ENCODE peak calls at places on chromosomes 6 and 20, in six cellular contexts. One of them, this sample, is unnamed.

GRCh38 chr6:75525682-75526081 is 32.1 kb upstream of the FILIP1 start:
- DNase-seq in substantia nigra: no peak
- DNase-seq in dorsolateral prefrontal cortex: no peak
- DNase-seq in WERI-Rb-1: no peak
- DNase-seq in Peyer's patch: no peak
- DNase-seq in aorta: no peak
- DNase-seq in this sample: no peak

GRCh38 chr6:55758156-55758942 is 117.0 kb downstream of the BMP5 start:
- DNase-seq in dorsolateral prefrontal cortex: no peak
- DNase-seq in WERI-Rb-1: no peak
- DNase-seq in aorta: no peak
- DNase-seq in substantia nigra: no peak
- DNase-seq in Peyer's patch: no peak
- DNase-seq in this sample: peak

GRCh38 chr6:102381203-102381602 is 987.7 kb downstream of the GRIK2 start:
- DNase-seq in substantia nigra: no peak
- DNase-seq in Peyer's patch: no peak
- DNase-seq in WERI-Rb-1: no peak
- DNase-seq in dorsolateral prefrontal cortex: no peak
- DNase-seq in aorta: no peak
- DNase-seq in this sample: no peak

GRCh38 chr20:33832113-33832853 is 21.1 kb downstream of the CHMP4B start:
- DNase-seq in substantia nigra: peak
- DNase-seq in aorta: no peak
- DNase-seq in Peyer's patch: peak
- DNase-seq in WERI-Rb-1: no peak
- DNase-seq in dorsolateral prefrontal cortex: no peak
- DNase-seq in this sample: no peak

GRCh38 chr6:54697423-54697822 is 149.1 kb upstream of the FAM83B start:
- DNase-seq in substantia nigra: no peak
- DNase-seq in WERI-Rb-1: no peak
- DNase-seq in aorta: no peak
- DNase-seq in Peyer's patch: no peak
- DNase-seq in dorsolateral prefrontal cortex: no peak
- DNase-seq in this sample: no peak

GRCh38 chr20:34604980-34605788 is 46.7 kb downstream of the MAP1LC3A start:
- DNase-seq in substantia nigra: no peak
- DNase-seq in Peyer's patch: no peak
- DNase-seq in aorta: no peak
- DNase-seq in WERI-Rb-1: no peak
- DNase-seq in dorsolateral prefrontal cortex: no peak
- DNase-seq in this sample: no peak

GRCh38 chr6:146985111-146985510 is 219.1 kb upstream of the STXBP5 start:
- DNase-seq in dorsolateral prefrontal cortex: no peak
- DNase-seq in aorta: no peak
- DNase-seq in substantia nigra: no peak
- DNase-seq in Peyer's patch: no peak
- DNase-seq in WERI-Rb-1: no peak
- DNase-seq in this sample: no peak

GRCh38 chr6:76682842-76683241 is 610.4 kb upstream of the IMPG1 start:
- DNase-seq in Peyer's patch: no peak
- DNase-seq in dorsolateral prefrontal cortex: no peak
- DNase-seq in aorta: no peak
- DNase-seq in WERI-Rb-1: no peak
- DNase-seq in substantia nigra: no peak
- DNase-seq in this sample: no peak

GRCh38 chr6:2097464-2097863 is 147.9 kb downstream of the GMDS start:
- DNase-seq in Peyer's patch: no peak
- DNase-seq in dorsolateral prefrontal cortex: no peak
- DNase-seq in substantia nigra: no peak
- DNase-seq in WERI-Rb-1: no peak
- DNase-seq in aorta: no peak
- DNase-seq in this sample: no peak

GRCh38 chr6:130503146-130503545 is 137.3 kb downstream of the TMEM200A start:
- DNase-seq in Peyer's patch: no peak
- DNase-seq in aorta: no peak
- DNase-seq in dorsolateral prefrontal cortex: no peak
- DNase-seq in WERI-Rb-1: no peak
- DNase-seq in substantia nigra: no peak
- DNase-seq in this sample: no peak

GRCh38 chr6:149480502-149481280 is 4.1 kb downstream of the ZC3H12D start:
- DNase-seq in aorta: no peak
- DNase-seq in WERI-Rb-1: no peak
- DNase-seq in dorsolateral prefrontal cortex: no peak
- DNase-seq in Peyer's patch: peak
- DNase-seq in substantia nigra: no peak
- DNase-seq in this sample: no peak

GRCh38 chr20:58892932-58893224 is 40.4 kb downstream of the GNAS start:
- DNase-seq in WERI-Rb-1: no peak
- DNase-seq in aorta: no peak
- DNase-seq in Peyer's patch: no peak
- DNase-seq in substantia nigra: no peak
- DNase-seq in dorsolateral prefrontal cortex: no peak
- DNase-seq in this sample: no peak

GRCh38 chr6:17986656-17987575 is 519 bp downstream of the KIF13A start:
- DNase-seq in Peyer's patch: peak
- DNase-seq in substantia nigra: peak
- DNase-seq in aorta: peak
- DNase-seq in WERI-Rb-1: peak
- DNase-seq in dorsolateral prefrontal cortex: peak
- DNase-seq in this sample: peak

GRCh38 chr6:96499781-96500180 is 21.8 kb upstream of the UFL1 start:
- DNase-seq in dorsolateral prefrontal cortex: no peak
- DNase-seq in WERI-Rb-1: no peak
- DNase-seq in aorta: peak
- DNase-seq in substantia nigra: no peak
- DNase-seq in Peyer's patch: no peak
- DNase-seq in this sample: no peak

GRCh38 chr6:107248147-107248546 is 132.8 kb upstream of the BEND3 start:
- DNase-seq in dorsolateral prefrontal cortex: no peak
- DNase-seq in aorta: no peak
- DNase-seq in Peyer's patch: no peak
- DNase-seq in substantia nigra: no peak
- DNase-seq in WERI-Rb-1: no peak
- DNase-seq in this sample: no peak

GRCh38 chr6:150900049-150900448 is 34.5 kb downstream of the MTHFD1L start:
- DNase-seq in aorta: no peak
- DNase-seq in dorsolateral prefrontal cortex: no peak
- DNase-seq in WERI-Rb-1: no peak
- DNase-seq in substantia nigra: no peak
- DNase-seq in Peyer's patch: no peak
- DNase-seq in this sample: no peak

GRCh38 chr20:44187763-44188709 is 1.0 kb upstream of the JPH2 start:
- DNase-seq in substantia nigra: no peak
- DNase-seq in WERI-Rb-1: no peak
- DNase-seq in aorta: peak
- DNase-seq in Peyer's patch: no peak
- DNase-seq in dorsolateral prefrontal cortex: no peak
- DNase-seq in this sample: no peak

GRCh38 chr6:168415149-168415992 is 25.6 kb upstream of the SMOC2 start:
- DNase-seq in dorsolateral prefrontal cortex: no peak
- DNase-seq in aorta: no peak
- DNase-seq in WERI-Rb-1: peak
- DNase-seq in substantia nigra: no peak
- DNase-seq in Peyer's patch: no peak
- DNase-seq in this sample: no peak

GRCh38 chr20:54056762-54057639 is 13.4 kb downstream of the BCAS1 start:
- DNase-seq in dorsolateral prefrontal cortex: no peak
- DNase-seq in Peyer's patch: no peak
- DNase-seq in aorta: no peak
- DNase-seq in WERI-Rb-1: no peak
- DNase-seq in substantia nigra: no peak
- DNase-seq in this sample: no peak

GRCh38 chr20:46895906-46896242 is 1.2 kb downstream of the EYA2 start:
- DNase-seq in Peyer's patch: no peak
- DNase-seq in aorta: no peak
- DNase-seq in dorsolateral prefrontal cortex: no peak
- DNase-seq in WERI-Rb-1: no peak
- DNase-seq in substantia nigra: no peak
- DNase-seq in this sample: no peak

GRCh38 chr6:28474441-28475219 is 31.3 kb upstream of the ZSCAN23 start:
- DNase-seq in substantia nigra: no peak
- DNase-seq in aorta: no peak
- DNase-seq in Peyer's patch: no peak
- DNase-seq in WERI-Rb-1: no peak
- DNase-seq in dorsolateral prefrontal cortex: no peak
- DNase-seq in this sample: no peak

GRCh38 chr20:62970307-62971210 is 18.1 kb downstream of the SLC17A9 start:
- DNase-seq in WERI-Rb-1: no peak
- DNase-seq in aorta: no peak
- DNase-seq in dorsolateral prefrontal cortex: no peak
- DNase-seq in substantia nigra: no peak
- DNase-seq in Peyer's patch: no peak
- DNase-seq in this sample: no peak

GRCh38 chr6:81901589-81901988 is 149.1 kb upstream of the TENT5A start:
- DNase-seq in dorsolateral prefrontal cortex: no peak
- DNase-seq in WERI-Rb-1: no peak
- DNase-seq in aorta: no peak
- DNase-seq in substantia nigra: no peak
- DNase-seq in Peyer's patch: no peak
- DNase-seq in this sample: peak
- H3K27ac ChIP-seq in dorsolateral prefrontal cortex: no peak
- H3K27ac ChIP-seq in WERI-Rb-1: no peak
- H3K27ac ChIP-seq in aorta: peak
- H3K27ac ChIP-seq in substantia nigra: no peak
- H3K27ac ChIP-seq in Peyer's patch: no peak
- H3K27ac ChIP-seq in this sample: peak

GRCh38 chr20:57213291-57213690 is 53.1 kb downstream of the BMP7 start:
- DNase-seq in WERI-Rb-1: no peak
- DNase-seq in Peyer's patch: no peak
- DNase-seq in substantia nigra: no peak
- DNase-seq in dorsolateral prefrontal cortex: no peak
- DNase-seq in aorta: no peak
- DNase-seq in this sample: no peak
- H3K27ac ChIP-seq in WERI-Rb-1: no peak
- H3K27ac ChIP-seq in Peyer's patch: peak
- H3K27ac ChIP-seq in substantia nigra: no peak
- H3K27ac ChIP-seq in dorsolateral prefrontal cortex: no peak
- H3K27ac ChIP-seq in aorta: no peak
- H3K27ac ChIP-seq in this sample: no peak

GRCh38 chr20:10982692-10983091 is 308.9 kb upstream of the JAG1 start:
- DNase-seq in WERI-Rb-1: no peak
- DNase-seq in dorsolateral prefrontal cortex: no peak
- DNase-seq in Peyer's patch: no peak
- DNase-seq in substantia nigra: no peak
- DNase-seq in aorta: peak
- DNase-seq in this sample: peak

GRCh38 chr20:10978713-10979112 is 304.9 kb upstream of the JAG1 start:
- DNase-seq in aorta: no peak
- DNase-seq in dorsolateral prefrontal cortex: no peak
- DNase-seq in substantia nigra: no peak
- DNase-seq in WERI-Rb-1: no peak
- DNase-seq in Peyer's patch: no peak
- DNase-seq in this sample: no peak

GRCh38 chr20:10972219-10972860 is 298.5 kb upstream of the JAG1 start:
- DNase-seq in substantia nigra: no peak
- DNase-seq in Peyer's patch: no peak
- DNase-seq in dorsolateral prefrontal cortex: no peak
- DNase-seq in WERI-Rb-1: no peak
- DNase-seq in aorta: no peak
- DNase-seq in this sample: no peak

GRCh38 chr20:10978019-10978702 is 304.4 kb upstream of the JAG1 start:
- DNase-seq in aorta: no peak
- DNase-seq in substantia nigra: no peak
- DNase-seq in Peyer's patch: no peak
- DNase-seq in WERI-Rb-1: no peak
- DNase-seq in dorsolateral prefrontal cortex: no peak
- DNase-seq in this sample: no peak
- H3K27ac ChIP-seq in aorta: no peak
- H3K27ac ChIP-seq in substantia nigra: no peak
- H3K27ac ChIP-seq in Peyer's patch: no peak
- H3K27ac ChIP-seq in WERI-Rb-1: no peak
- H3K27ac ChIP-seq in dorsolateral prefrontal cortex: no peak
- H3K27ac ChIP-seq in this sample: no peak

DNA sequence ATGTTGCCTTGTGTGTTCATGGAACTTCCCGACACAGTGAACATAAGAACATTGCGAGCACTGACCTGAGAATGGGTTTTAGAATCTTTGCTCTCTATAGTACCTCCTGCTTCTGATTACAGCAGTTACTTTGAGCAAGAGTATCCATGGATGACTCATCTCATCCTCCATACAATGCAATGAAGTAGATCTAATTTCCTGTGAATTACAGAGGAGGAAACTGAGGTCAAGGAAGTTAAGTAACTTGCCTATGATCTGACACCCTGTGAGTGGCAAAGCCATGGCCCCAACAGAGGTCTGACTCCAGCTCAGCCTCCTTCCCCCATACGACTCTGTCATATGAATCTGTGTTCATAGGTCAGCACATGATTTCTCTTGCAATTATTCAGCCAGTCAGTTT is 518.1 kb downstream of the TFAP2A start:
- DNase-seq in WERI-Rb-1: no peak
- DNase-seq in substantia nigra: no peak
- DNase-seq in Peyer's patch: no peak
- DNase-seq in aorta: no peak
- DNase-seq in dorsolateral prefrontal cortex: no peak
- DNase-seq in this sample: no peak
- H3K27ac ChIP-seq in WERI-Rb-1: no peak
- H3K27ac ChIP-seq in substantia nigra: no peak
- H3K27ac ChIP-seq in Peyer's patch: no peak
- H3K27ac ChIP-seq in aorta: no peak
- H3K27ac ChIP-seq in dorsolateral prefrontal cortex: no peak
- H3K27ac ChIP-seq in this sample: no peak

This sample was measured in right cardiac atrium.